ENCODE peak calls at places on chromosomes 4 and X, in four cellular contexts. C is K562, B is IMR-90, S is HepG2. I is an unnamed sample.

GRCh38 chr4:58749206-58749605 is 1639.0 kb upstream of the IGFBP7 start:
- DNase-seq in B (no peak), S (peak), C (no peak), I (no peak)

GRCh38 chrX:38452603-38453002 is 100.2 kb downstream of the OTC start:
- DNase-seq in S (no peak), C (no peak), B (no peak), I (no peak)

GRCh38 chr4:169142390-169142789 is 128.4 kb downstream of the SH3RF1 start:
- DNase-seq in B (peak), S (no peak), C (no peak), I (no peak)

GRCh38 chr4:42048394-42048793 is 58.1 kb downstream of the SLC30A9 start:
- DNase-seq in C (no peak), B (peak), S (no peak), I (peak)

GRCh38 chr4:107777890-107778289 is 46.8 kb upstream of the SGMS2 start:
- DNase-seq in B (no peak), S (no peak), C (no peak), I (no peak)

GRCh38 chr4:40055873-40056721 is 553 bp upstream of the N4BP2 start:
- DNase-seq in C (peak), S (peak), B (peak), I (peak)

GRCh38 chr4:3413675-3414420 is 27.9 kb upstream of the HGFAC start:
- DNase-seq in S (no peak), C (no peak), B (no peak), I (no peak)

GRCh38 chr4:40475609-40476008 is 140.5 kb downstream of the CHRNA9 start:
- DNase-seq in S (peak), B (no peak), C (no peak), I (peak)

GRCh38 chr4:4633431-4633830 is 91.6 kb upstream of the STX18 start:
- DNase-seq in S (no peak), C (no peak), B (no peak), I (no peak)

GRCh38 chr4:141158219-141158618 is 24.9 kb upstream of the RNF150 start:
- DNase-seq in S (peak), C (peak), B (peak), I (peak)

GRCh38 chr4:138111462-138112000 is 130.6 kb downstream of the SLC7A11 start:
- DNase-seq in S (peak), C (no peak), B (peak), I (no peak)

GRCh38 chr4:106864231-106864630 is 171.9 kb downstream of the DKK2 start:
- DNase-seq in B (no peak), S (no peak), C (no peak), I (no peak)

GRCh38 chrX:68994883-68995255 is 166.0 kb downstream of the EFNB1 start:
- DNase-seq in S (no peak), B (no peak), C (no peak), I (no peak)

GRCh38 chr4:41200486-41201017 is 13.8 kb downstream of the APBB2 start:
- DNase-seq in B (no peak), C (no peak), S (no peak), I (no peak)

GRCh38 chr4:86531440-86531839 is 62.7 kb upstream of the PTPN13 start:
- DNase-seq in S (no peak), B (no peak), C (no peak), I (no peak)

GRCh38 chrX:69424161-69424560 is 80.0 kb upstream of the NALF2 start:
- DNase-seq in B (peak), C (peak), S (peak), I (peak)

GRCh38 chr4:139978692-139979091 is 175.3 kb downstream of the MAML3 start:
- DNase-seq in C (no peak), B (no peak), S (no peak), I (no peak)

GRCh38 chrX:38304010-38304409 is 23.3 kb downstream of the RPGR start:
- DNase-seq in S (peak), C (peak), B (peak), I (no peak)

GRCh38 chr4:25873632-25874129 is 10.9 kb upstream of the SEL1L3 start:
- DNase-seq in C (no peak), S (no peak), B (no peak), I (no peak)

GRCh38 chrX:69951756-69952155 is 98.0 kb downstream of the AWAT2 start:
- DNase-seq in S (no peak), C (no peak), B (no peak), I (no peak)

GRCh38 chr4:56155432-56155831 is 206.7 kb downstream of the CEP135 start:
- DNase-seq in C (no peak), B (no peak), S (no peak), I (no peak)

GRCh38 chr4:15779789-15780188 is 1.7 kb downstream of the CD38 start:
- DNase-seq in C (no peak), S (no peak), B (no peak), I (no peak)

GRCh38 chrX:47226071-47226470 is 6.7 kb upstream of the USP11 start:
- DNase-seq in S (no peak), B (no peak), C (no peak), I (no peak)

GRCh38 chrX:39654183-39654925 is 443.4 kb downstream of the BCOR start:
- DNase-seq in C (no peak), S (no peak), B (no peak), I (no peak)

GRCh38 chrX:124212622-124213021 is 119.8 kb upstream of the TEX13D start:
- DNase-seq in C (no peak), S (no peak), B (no peak), I (no peak)
- H3K4me2 ChIP-seq in C (no peak), S (no peak), B (no peak), I (no peak)

DNA sequence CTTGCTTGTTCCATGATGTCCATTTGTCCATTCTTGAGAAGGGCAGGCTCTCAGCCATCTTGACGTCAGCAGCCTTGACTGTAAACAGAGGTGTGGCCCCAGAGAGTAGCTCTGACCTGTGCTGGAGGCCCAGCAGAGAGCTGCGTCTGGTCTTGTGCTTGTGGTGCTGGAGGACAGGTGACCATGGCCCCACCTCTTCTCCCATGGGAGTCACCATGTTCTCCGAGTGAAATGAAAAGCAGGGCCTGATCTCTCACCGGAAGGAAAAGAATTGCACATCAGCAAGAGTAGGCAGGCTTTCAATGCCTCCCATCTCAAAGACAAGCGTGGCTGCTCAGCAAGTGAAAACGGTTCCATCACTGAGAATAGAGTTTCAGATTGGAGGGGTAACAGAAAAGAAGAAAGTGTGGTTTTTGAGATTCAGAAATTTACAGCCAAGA is 11.5 kb downstream of the PARM1 start:
- DNase-seq in S (no peak), B (no peak), C (no peak), I (peak)
- TF ChIP-seq MAZ in S (no peak), B (no peak), C (no peak), I (no peak)

GRCh38 chr4:8215641-8216442 is 16.8 kb downstream of the SH3TC1 start:
- DNase-seq in C (no peak), B (no peak), S (no peak), I (no peak)
- H3K4me2 ChIP-seq in C (no peak), B (no peak), S (no peak), I (no peak)

GRCh38 chr4:8594097-8595038 is 1.8 kb downstream of the CPZ start:
- DNase-seq in C (peak), B (peak), S (peak), I (peak)
- TF ChIP-seq MAZ in C (peak), B (peak), S (no peak), I (no peak)

I was measured in A549.